ENCODE peak calls at places on chromosomes 16 and 17, in six cellular contexts. X, P, O, K, N and R are unnamed samples.

GRCh38 chr17:7856840-7857723 is at the start of gene NAA38:
- DNase-seq in N (peak; percentile 97), P (peak; percentile 95), X (peak; percentile 99), K (peak; percentile 90), O (peak; percentile 99), R (peak; percentile 100)

GRCh38 chr16:89602273-89602951 is 11.0 kb upstream of the DPEP1 start:
- DNase-seq in N (no peak), K (peak; percentile 72), P (peak; percentile 60), O (peak; percentile 91), X (peak; percentile 44), R (peak; percentile 87)

GRCh38 chr17:62626719-62627218 is 701 bp upstream of the MRC2 start:
- DNase-seq in K (peak; percentile 88), N (no peak), O (peak; percentile 82), X (peak; percentile 63), P (no peak), R (no peak)

GRCh38 chr16:69040144-69040909 is 65.1 kb upstream of the HAS3 start:
- DNase-seq in P (no peak), K (no peak), N (no peak), X (no peak), O (peak; percentile 73), R (no peak)

GRCh38 chr16:23863511-23864422 is 28.0 kb downstream of the PRKCB start:
- DNase-seq in N (no peak), P (no peak), X (no peak), K (no peak), O (no peak), R (no peak)

GRCh38 chr16:86922311-86922710 is 344.0 kb downstream of the FOXL1 start:
- DNase-seq in N (no peak), P (no peak), K (no peak), O (peak; percentile 40), X (no peak), R (no peak)

GRCh38 chr17:3602499-3602898 is 6.7 kb downstream of the TRPV1 start:
- DNase-seq in P (no peak), N (no peak), O (peak; percentile 8), K (peak; percentile 61), X (peak; percentile 59), R (peak; percentile 86)

GRCh38 chr17:9670596-9670995 is 25.3 kb downstream of the USP43 start:
- DNase-seq in X (no peak), N (no peak), K (no peak), P (no peak), O (no peak), R (peak; percentile 50)

GRCh38 chr16:73616186-73616585 is 568.3 kb upstream of the ZFHX3 start:
- DNase-seq in K (no peak), N (no peak), P (no peak), X (no peak), O (no peak), R (no peak)

GRCh38 chr16:86951831-86952598 is 365.2 kb downstream of the C16orf95 start:
- DNase-seq in P (no peak), O (peak; percentile 100), K (no peak), N (no peak), X (no peak), R (no peak)

GRCh38 chr16:75176926-75177325 is 28.6 kb downstream of the ZFP1 start:
- DNase-seq in O (no peak), X (no peak), N (no peak), K (no peak), P (no peak), R (no peak)

GRCh38 chr16:75169899-75170405 is 21.6 kb downstream of the ZFP1 start:
- DNase-seq in O (no peak), N (no peak), X (no peak), K (no peak), P (no peak), R (no peak)

GRCh38 chr16:75175074-75175473 is 26.8 kb downstream of the ZFP1 start:
- DNase-seq in O (no peak), K (no peak), P (no peak), N (no peak), X (no peak), R (no peak)

GRCh38 chr16:75172578-75172977 is 24.3 kb downstream of the ZFP1 start:
- DNase-seq in P (no peak), X (no peak), N (no peak), K (no peak), O (no peak), R (no peak)
- H3K9me3 ChIP-seq in P (peaks cover 32% of the 10 kb centered on the region), X (peaks cover 13% of the 10 kb centered on the region), N (peaks cover 81% of the 10 kb centered on the region), K (peaks cover 32% of the 10 kb centered on the region), O (peaks cover 2% of the 10 kb centered on the region), R (peaks cover 97% of the 10 kb centered on the region)

DNA sequence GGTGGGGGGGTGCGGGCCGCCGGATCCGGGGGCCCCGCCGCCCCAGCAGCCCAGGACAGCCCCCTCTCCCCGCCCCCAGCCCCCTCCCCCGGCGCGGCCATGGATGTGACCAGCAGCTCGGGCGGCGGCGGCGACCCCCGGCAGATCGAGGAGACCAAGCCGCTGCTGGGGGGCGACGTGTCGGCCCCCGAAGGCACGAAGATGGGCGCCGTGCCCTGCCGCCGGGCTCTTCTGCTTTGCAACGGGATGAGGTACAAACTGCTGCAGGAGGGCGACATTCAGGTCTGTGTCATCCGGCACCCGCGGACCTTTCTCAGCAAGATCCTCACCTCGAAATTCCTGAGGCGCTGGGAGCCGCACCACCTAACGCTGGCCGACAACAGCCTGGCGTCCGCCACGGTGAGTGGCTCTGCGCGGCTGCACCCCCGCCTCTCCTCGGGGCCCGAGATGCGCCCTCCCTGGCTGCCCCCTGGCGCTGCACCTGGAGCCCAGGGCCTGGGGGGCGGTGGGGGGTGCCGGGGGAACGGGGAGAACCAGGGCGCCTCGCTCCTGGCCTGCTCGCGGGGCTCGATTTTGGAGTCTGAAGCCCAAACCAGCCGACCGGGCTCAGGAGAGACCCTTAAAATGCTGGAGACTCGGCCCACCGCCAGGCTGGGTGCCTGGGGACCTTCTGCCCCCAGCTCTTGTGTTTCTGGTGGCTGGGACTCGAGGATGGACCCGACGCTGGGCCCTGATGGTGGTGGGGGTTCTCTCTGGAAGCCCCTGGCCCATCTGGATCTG is 725 bp downstream of the CMIP start:
- DNase-seq in P (peak; percentile 39), O (peak; percentile 41), K (peak; percentile 78), N (peak; percentile 73), X (peak; percentile 63), R (peak; percentile 77)
- TF ChIP-seq CTCF in P (no peak), O (no peak), K (peak; percentile 47), N (peak; percentile 46), X (peak; percentile 23), R (peak; percentile 44)

DNA sequence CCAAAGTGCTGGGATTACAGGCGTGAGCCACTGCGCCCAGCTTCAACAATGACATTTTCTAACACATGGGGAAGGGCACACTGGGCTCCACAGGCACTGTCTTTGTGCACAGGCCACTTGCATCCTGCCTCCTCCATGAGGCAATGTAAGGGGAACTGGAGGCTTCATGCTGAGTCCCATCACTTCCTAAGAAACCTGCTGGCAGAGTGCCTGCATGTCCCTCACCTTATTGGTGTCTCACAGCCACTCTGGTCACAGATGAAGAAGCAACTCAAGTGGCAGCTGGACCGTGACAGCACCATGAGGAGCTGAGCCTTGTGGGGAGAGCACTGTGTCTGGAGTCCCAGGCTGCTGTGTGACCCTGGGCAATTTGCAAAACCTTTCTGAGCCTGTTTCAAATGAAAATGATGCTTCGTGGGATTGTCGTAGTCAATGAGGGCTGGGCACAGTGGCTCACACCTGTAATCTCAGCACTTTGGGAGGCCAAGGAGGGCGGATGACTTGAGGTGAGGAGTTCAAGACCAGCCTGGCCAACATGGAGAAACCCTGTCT is 19.5 kb downstream of the ANKRD40 start:
- DNase-seq in O (no peak), X (no peak), P (no peak), K (no peak), N (no peak), R (no peak)
- H3K4me1 ChIP-seq in O (peaks cover 42% of the 10 kb centered on the region), X (peaks cover 23% of the 10 kb centered on the region), P (no peaks in the 10 kb centered on the region), K (peaks cover 39% of the 10 kb centered on the region), N (peaks cover 51% of the 10 kb centered on the region), R (peaks cover 8% of the 10 kb centered on the region)

GRCh38 chr16:35732046-35732810 is 2272.8 kb downstream of the TP53TG3F start:
- DNase-seq in P (no peak), N (no peak), K (no peak), O (no peak), X (no peak), R (no peak)

GRCh38 chr16:35733971-35734702 is 2274.7 kb downstream of the TP53TG3F start:
- DNase-seq in P (no peak), N (no peak), K (no peak), O (no peak), X (no peak), R (no peak)

GRCh38 chr16:35733278-35733965 is 2274.0 kb downstream of the TP53TG3F start:
- DNase-seq in O (no peak), P (no peak), N (no peak), X (no peak), K (no peak), R (no peak)

GRCh38 chr16:35730251-35730650 is 2270.8 kb downstream of the TP53TG3F start:
- DNase-seq in O (no peak), N (no peak), X (no peak), K (no peak), P (no peak), R (no peak)

GRCh38 chr16:35731341-35732040 is 2272.1 kb downstream of the TP53TG3F start:
- DNase-seq in O (no peak), P (no peak), X (no peak), N (no peak), K (no peak), R (no peak)
- H3K9me3 ChIP-seq in O (no peaks in the 10 kb centered on the region), P (no peaks in the 10 kb centered on the region), X (no peaks in the 10 kb centered on the region), N (peaks cover 2% of the 10 kb centered on the region), K (no peaks in the 10 kb centered on the region), R (peaks cover 49% of the 10 kb centered on the region)

GRCh38 chr17:76469991-76470739 is 2.8 kb downstream of the AANAT start:
- DNase-seq in K (no peak), N (peak; percentile 39), O (no peak), P (no peak), X (peak; percentile 31), R (no peak)

GRCh38 chr17:76467809-76468633 is 618 bp downstream of the AANAT start:
- DNase-seq in X (no peak), N (peak; percentile 41), P (no peak), K (no peak), O (no peak), R (no peak)

GRCh38 chr17:76468634-76469010 is 1.2 kb downstream of the AANAT start:
- DNase-seq in X (no peak), K (no peak), N (peak; percentile 38), O (no peak), P (no peak), R (no peak)

GRCh38 chr17:76467366-76467765 is at the start of gene AANAT:
- DNase-seq in K (no peak), P (no peak), N (peak; percentile 45), O (no peak), X (no peak), R (no peak)

GRCh38 chr17:76469076-76469990 is 1.9 kb downstream of the AANAT start:
- DNase-seq in N (peak; percentile 38), K (no peak), P (no peak), O (no peak), X (no peak), R (no peak)
- TF ChIP-seq CTCF in N (no peak), K (no peak), P (no peak), O (no peak), X (no peak), R (no peak)